ENCODE peak calls at places on chromosome 17, in five cellular contexts. O is dorsolateral prefrontal cortex, L is PC-3, Y is cardiac fibroblast, F is OCI-LY7. K is an unnamed sample.
A peak's percentile ranks its signal among the peaks of the same experiment; 100 is the strongest.

GRCh38 chr17:82184761-82185160 is 27.9 kb downstream of the CCDC57 start:
- DNase-seq in O (peak; percentile 47), F (no peak), Y (no peak), L (no peak), K (no peak)

GRCh38 chr17:83200231-83200699 is 120.9 kb downstream of the METRNL start:
- DNase-seq in Y (no peak), F (no peak), L (peak; percentile 52), O (peak; percentile 33), K (peak; percentile 71)

GRCh38 chr17:83195330-83196087 is 116.1 kb downstream of the METRNL start:
- DNase-seq in L (no peak), F (no peak), O (no peak), Y (peak; percentile 59), K (peak; percentile 73)

GRCh38 chr17:81885869-81886548 is 5.4 kb downstream of the ALYREF start:
- DNase-seq in O (no peak), Y (no peak), F (no peak), L (peak; percentile 93), K (peak; percentile 45)

GRCh38 chr17:81867123-81867951 is 3.8 kb downstream of the ARHGDIA start:
- DNase-seq in O (no peak), F (peak; percentile 67), L (peak; percentile 56), Y (peak; percentile 79), K (peak; percentile 57)

GRCh38 chr17:31512104-31512740 is 120.7 kb downstream of the RAB11FIP4 start:
- DNase-seq in F (no peak), L (no peak), Y (no peak), O (no peak), K (no peak)

GRCh38 chr17:30548189-30548588 is 71.0 kb downstream of the GOSR1 start:
- DNase-seq in F (no peak), Y (no peak), O (no peak), L (no peak), K (no peak)

GRCh38 chr17:66507103-66507923 is 204.9 kb downstream of the PRKCA start:
- DNase-seq in Y (peak; percentile 83), F (no peak), O (no peak), L (peak; percentile 83), K (peak; percentile 77)

GRCh38 chr17:81138083-81138482 is 27.2 kb upstream of the PVALEF start:
- DNase-seq in L (no peak), O (no peak), F (no peak), Y (no peak), K (no peak)

GRCh38 chr17:30372755-30373154 is 6.0 kb upstream of the CPD start:
- DNase-seq in F (peak; percentile 20), Y (no peak), L (peak; percentile 69), O (no peak), K (peak; percentile 67)

GRCh38 chr17:80826955-80827645 is 164.5 kb upstream of the CHMP6 start:
- DNase-seq in Y (peak; percentile 98), L (peak; percentile 96), F (no peak), O (peak; percentile 77), K (peak; percentile 97)

GRCh38 chr17:2828396-2829038 is 32.3 kb downstream of the RAP1GAP2 start:
- DNase-seq in L (peak; percentile 72), O (peak; percentile 69), Y (peak; percentile 41), F (peak; percentile 87), K (no peak)

GRCh38 chr17:29611351-29612093 is 11.2 kb downstream of the CORO6 start:
- DNase-seq in L (no peak), F (no peak), Y (no peak), O (no peak), K (no peak)

GRCh38 chr17:53722407-53722806 is 100.3 kb upstream of the KIF2B start:
- DNase-seq in F (no peak), Y (peak; percentile 86), O (no peak), L (peak; percentile 79), K (peak; percentile 89)

GRCh38 chr17:4893721-4894560 is 5.4 kb upstream of the C17orf107 start:
- DNase-seq in F (no peak), Y (no peak), O (no peak), L (no peak), K (no peak)

GRCh38 chr17:51046527-51047384 is 73.9 kb downstream of the SPAG9 start:
- DNase-seq in F (no peak), Y (peak; percentile 96), O (peak; percentile 90), L (no peak), K (peak; percentile 89)

GRCh38 chr17:47279062-47279801 is 25.6 kb downstream of the ITGB3 start:
- DNase-seq in L (peak; percentile 82), O (no peak), Y (peak; percentile 98), F (peak; percentile 77), K (peak; percentile 96)

GRCh38 chr17:51365090-51365489 is 104.7 kb downstream of the UTP18 start:
- DNase-seq in L (no peak), Y (no peak), F (no peak), O (no peak), K (no peak)

GRCh38 chr17:66169839-66170238 is 22.1 kb downstream of the CEP112 start:
- DNase-seq in O (no peak), Y (no peak), L (no peak), F (no peak), K (no peak)

GRCh38 chr17:82684207-82684903 is 14.1 kb downstream of the RAB40B start:
- DNase-seq in F (no peak), Y (no peak), O (no peak), L (peak; percentile 48), K (no peak)

GRCh38 chr17:38729368-38729885 is 714 bp upstream of the CISD3 start:
- DNase-seq in O (no peak), F (no peak), Y (no peak), L (no peak), K (no peak)

GRCh38 chr17:18997650-18998196 is 6.8 kb downstream of the FAM83G start:
- DNase-seq in O (no peak), F (no peak), Y (no peak), L (no peak), K (no peak)

GRCh38 chr17:45703348-45703747 is 80.8 kb upstream of the CRHR1 start:
- DNase-seq in O (peak; percentile 40), Y (no peak), L (peak; percentile 34), F (no peak), K (no peak)

GRCh38 chr17:81345211-81346089 is 49.8 kb upstream of the BAHCC1 start:
- DNase-seq in Y (peak; percentile 95), L (peak; percentile 87), O (peak; percentile 59), F (peak; percentile 72), K (peak; percentile 93)

GRCh38 chr17:39591958-39592954 is 15.5 kb downstream of the NEUROD2 start:
- DNase-seq in F (peak; percentile 50), Y (peak; percentile 58), L (peak; percentile 67), O (peak; percentile 76), K (peak; percentile 16)

GRCh38 chr17:6454495-6455320 is 10.5 kb downstream of the PIMREG start:
- DNase-seq in L (no peak), Y (no peak), F (no peak), O (no peak), K (no peak)

GRCh38 chr17:39823407-39824054 is 40.6 kb downstream of the IKZF3 start:
- DNase-seq in Y (no peak), L (no peak), F (peak; percentile 71), O (no peak), K (no peak)

GRCh38 chr17:163514-164103 is 17.8 kb downstream of the DOC2B start:
- DNase-seq in F (no peak), L (peak; percentile 34), Y (no peak), O (no peak), K (no peak)

DNA sequence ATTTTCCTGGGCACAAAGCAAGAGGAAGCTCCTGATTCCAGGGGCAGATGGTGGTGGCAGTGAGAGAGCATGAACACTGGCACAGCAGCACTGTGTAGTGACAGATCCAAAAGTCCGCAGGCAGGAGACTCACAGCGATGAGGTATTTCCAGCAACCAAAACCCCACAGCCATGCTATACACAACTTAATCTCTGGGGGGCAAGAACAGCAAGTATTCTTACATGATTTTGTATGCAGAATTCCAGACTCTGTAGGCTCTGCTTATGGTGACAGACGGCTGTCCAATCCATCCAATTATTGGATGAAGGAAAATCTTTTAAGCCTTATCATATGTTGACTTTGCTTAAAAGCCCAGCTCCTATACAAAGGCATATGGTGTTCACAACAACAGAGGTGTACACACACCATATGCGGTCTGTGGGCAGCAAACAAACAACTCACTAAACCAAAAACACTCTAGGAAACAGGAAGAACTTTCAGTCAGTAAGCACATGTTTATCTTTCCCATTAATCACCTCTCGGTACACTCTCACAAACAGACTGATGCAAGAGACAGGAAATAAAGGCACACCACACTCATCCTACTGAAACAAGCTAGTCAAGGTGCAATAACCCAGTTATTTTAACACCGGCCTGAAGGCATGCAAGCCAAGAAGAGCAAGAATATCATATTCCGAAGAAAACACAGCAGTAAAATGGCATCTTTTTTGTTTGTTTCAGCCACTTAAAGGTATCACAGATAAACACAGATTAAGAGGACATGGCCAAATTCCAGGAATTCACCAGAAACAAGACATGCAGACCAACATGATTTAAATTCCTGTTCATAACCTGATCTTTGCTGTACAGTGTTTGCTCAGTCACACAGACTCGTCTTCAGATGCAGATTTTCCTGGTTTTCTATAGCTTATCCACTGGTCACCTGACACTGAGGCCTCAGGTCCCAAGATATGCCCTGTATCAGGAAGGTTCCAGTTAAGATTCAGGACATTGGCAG is 47.8 kb downstream of the ERN1 start:
- DNase-seq in F (peak; percentile 78), O (no peak), L (peak; percentile 98), Y (peak; percentile 65), K (peak; percentile 86)
- TF ChIP-seq CTCF in F (peak; percentile 18), O (no peak), L (peak; percentile 41), Y (no peak), K (no peak)

GRCh38 chr17:41968676-41969075 is 2.1 kb downstream of the CNP start:
- DNase-seq in O (no peak), F (no peak), L (no peak), Y (no peak), K (no peak)
- H3K4me3 ChIP-seq in O (peak overlapping the region; percentile 91), F (no peak overlapping the region), L (peak overlapping the region; percentile 82), Y (no peak overlapping the region), K (no peak overlapping the region)

DNA sequence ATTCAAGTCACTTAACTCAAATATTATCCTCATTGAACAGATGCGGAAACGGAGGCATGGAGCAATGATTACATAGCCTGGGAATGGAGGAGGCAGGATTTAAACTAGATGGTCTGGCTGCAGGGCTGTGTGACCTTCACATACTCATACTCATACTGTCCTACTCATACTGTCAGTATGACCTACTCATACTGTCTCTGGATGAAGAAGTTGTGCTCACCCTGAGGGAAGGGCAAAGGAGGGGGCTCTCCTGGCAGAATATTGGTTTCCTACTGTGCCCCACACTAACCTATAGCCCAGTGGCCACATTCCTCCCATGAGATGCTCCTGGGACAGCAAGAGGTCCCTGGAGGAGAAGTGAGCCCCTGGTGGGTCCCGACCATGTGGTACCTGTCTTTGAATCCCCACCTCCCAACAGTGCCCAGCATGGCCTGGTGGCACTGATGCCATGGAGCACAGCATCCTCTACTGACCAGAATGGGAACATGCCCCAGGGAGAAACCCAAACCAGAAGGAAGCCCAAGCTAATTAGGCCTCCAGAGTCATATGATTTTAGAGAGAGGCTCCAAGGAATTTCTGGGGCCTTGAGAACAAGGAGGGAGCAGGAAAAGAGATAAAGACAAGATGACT is 197.3 kb upstream of the SDK2 start:
- DNase-seq in F (peak; percentile 58), L (peak; percentile 47), Y (peak; percentile 5), O (no peak), K (no peak)
- TF ChIP-seq CTCF in F (peak; percentile 85), L (peak; percentile 75), Y (no peak), O (peak; percentile 34), K (peak; percentile 17)

GRCh38 chr17:74682028-74682427 is 30.7 kb downstream of the CD300LF start:
- DNase-seq in F (no peak), L (no peak), O (no peak), Y (no peak), K (no peak)

GRCh38 chr17:74691151-74691550 is 21.6 kb downstream of the CD300LF start:
- DNase-seq in F (no peak), L (no peak), O (no peak), Y (no peak), K (no peak)

GRCh38 chr17:74682442-74683190 is 30.1 kb downstream of the CD300LF start:
- DNase-seq in O (no peak), L (no peak), Y (no peak), F (no peak), K (no peak)

GRCh38 chr17:74690409-74690825 is 22.3 kb downstream of the CD300LF start:
- DNase-seq in Y (no peak), F (peak; percentile 13), L (no peak), O (no peak), K (no peak)

GRCh38 chr17:74686761-74687160 is 26.0 kb downstream of the CD300LF start:
- DNase-seq in F (peak; percentile 39), L (peak; percentile 17), Y (no peak), O (no peak), K (no peak)
- H3K4me3 ChIP-seq in F (no peak overlapping the region), L (no peak overlapping the region), Y (no peak overlapping the region), O (no peak overlapping the region), K (no peak overlapping the region)